ENCODE peak calls at places on chromosomes 2 and 18, in eight cellular contexts. X is tibial artery; W is NCI-H774; P is endothelial cell of umbilical vein; G is NCI-H187; E is OCI-LY7; N is transverse colon; M is activated naive CD8-positive, alpha-beta T cell treated with anti-CD3 and anti-CD28 coated beads, Interleukin-2, amount 50 U/mL, for 24 hours. B is an unnamed sample.

GRCh38 chr18:60413944-60414547 is 41.5 kb upstream of the MC4R start:
- DNase-seq in N (peak), G (no peak), M (no peak), E (peak), W (no peak), X (no peak), P (no peak), B (peak)

GRCh38 chr18:46054956-46055831 is 16.9 kb downstream of the PSTPIP2 start:
- DNase-seq in W (no peak), N (no peak), X (no peak), P (no peak), M (no peak), E (no peak), G (no peak), B (no peak)

GRCh38 chr18:79199691-79200374 is 130.6 kb downstream of the ATP9B start:
- DNase-seq in X (no peak), P (no peak), W (no peak), M (no peak), G (no peak), N (no peak), E (no peak), B (peak)

GRCh38 chr2:134347756-134348155 is 93.9 kb downstream of the MGAT5 start:
- DNase-seq in E (no peak), X (no peak), G (no peak), P (no peak), M (no peak), W (no peak), N (no peak), B (no peak)

GRCh38 chr2:186554450-186554849 is 35.4 kb upstream of the ITGAV start:
- DNase-seq in X (no peak), M (no peak), W (no peak), G (no peak), P (peak), N (no peak), E (no peak), B (no peak)

GRCh38 chr18:76657428-76657827 is 162.4 kb upstream of the ZNF516 start:
- DNase-seq in G (no peak), X (no peak), W (no peak), E (no peak), P (no peak), M (no peak), N (no peak), B (peak)

GRCh38 chr18:39952816-39953215 is 2002.2 kb upstream of the PIK3C3 start:
- DNase-seq in M (no peak), G (no peak), P (no peak), N (no peak), E (no peak), W (no peak), X (no peak), B (no peak)

GRCh38 chr2:233929352-233929843 is 12.2 kb downstream of the TRPM8 start:
- DNase-seq in W (peak), X (no peak), E (no peak), G (no peak), N (peak), M (peak), P (no peak), B (peak)

GRCh38 chr2:16149349-16150243 is 209.2 kb downstream of the MYCN start:
- DNase-seq in W (no peak), X (no peak), N (no peak), G (no peak), M (no peak), P (no peak), E (no peak), B (no peak)

GRCh38 chr2:150570712-150571111 is 83.2 kb upstream of the RND3 start:
- DNase-seq in M (no peak), W (no peak), P (peak), N (no peak), E (no peak), G (no peak), X (no peak), B (peak)

GRCh38 chr2:172438064-172438421 is 10.7 kb downstream of the ITGA6 start:
- DNase-seq in G (no peak), N (no peak), W (no peak), E (no peak), P (no peak), X (no peak), M (peak), B (peak)

GRCh38 chr2:240111253-240111652 is 24.9 kb downstream of the COPS9 start:
- DNase-seq in M (no peak), G (no peak), X (no peak), W (no peak), E (no peak), P (no peak), N (no peak), B (no peak)

GRCh38 chr2:42928692-42929576 is 136.6 kb upstream of the HAAO start:
- DNase-seq in E (peak), X (no peak), W (no peak), M (no peak), G (no peak), P (peak), N (peak), B (peak)

GRCh38 chr2:45441571-45441970 is 169.5 kb downstream of the SRBD1 start:
- DNase-seq in M (no peak), G (no peak), E (no peak), N (no peak), P (no peak), W (no peak), X (no peak), B (no peak)

GRCh38 chr18:48866856-48867255 is 83.9 kb downstream of the SMAD7 start:
- DNase-seq in X (no peak), W (no peak), N (no peak), P (no peak), M (no peak), G (no peak), E (no peak), B (no peak)

GRCh38 chr2:74860521-74860920 is 26.6 kb downstream of the HK2 start:
- DNase-seq in X (no peak), M (no peak), W (no peak), E (no peak), N (no peak), P (no peak), G (no peak), B (no peak)

GRCh38 chr2:179543361-179543901 is 278.8 kb upstream of the SESTD1 start:
- DNase-seq in G (no peak), X (no peak), E (no peak), P (no peak), M (no peak), N (no peak), W (peak), B (no peak)

GRCh38 chr2:174603280-174603679 is 5.7 kb upstream of the WIPF1 start:
- DNase-seq in W (peak), X (peak), N (peak), P (peak), E (peak), M (peak), G (no peak), B (peak)

GRCh38 chr2:240565267-240566202 is 2.7 kb upstream of the RNPEPL1 start:
- DNase-seq in W (no peak), G (peak), N (peak), X (peak), P (peak), E (peak), M (peak), B (peak)